ENCODE peak calls at places on chromosome 3, in four cellular contexts. U is adrenal gland, L is endodermal cell, Z is pancreas. D is an unnamed sample.

GRCh38 chr3:179760944-179761343 is 108.1 kb downstream of the USP13 start:
- DNase-seq in U (peak), Z (no peak), L (no peak), D (no peak)

GRCh38 chr3:10757021-10757820 is 58.8 kb upstream of the SLC6A11 start:
- DNase-seq in L (no peak), Z (no peak), U (no peak), D (no peak)

GRCh38 chr3:46527239-46527638 is 29.5 kb downstream of the RTP3 start:
- DNase-seq in L (no peak), Z (no peak), U (no peak), D (no peak)

GRCh38 chr3:101131767-101132166 is 138.5 kb upstream of the ABI3BP start:
- DNase-seq in Z (no peak), U (no peak), L (no peak), D (no peak)

GRCh38 chr3:112639451-112640332 is 1.3 kb downstream of the CCDC80 start:
- DNase-seq in U (no peak), Z (peak), L (no peak), D (no peak)

GRCh38 chr3:126259411-126260391 is 79.3 kb upstream of the ALDH1L1 start:
- DNase-seq in Z (peak), L (peak), U (peak), D (no peak)

GRCh38 chr3:55879901-55880331 is 392.8 kb upstream of the WNT5A start:
- DNase-seq in Z (no peak), U (no peak), L (no peak), D (no peak)

GRCh38 chr3:94412966-94413720 is 350.3 kb downstream of the NSUN3 start:
- DNase-seq in U (no peak), L (peak), Z (no peak), D (no peak)

GRCh38 chr3:121662742-121663141 is 2.0 kb upstream of the HCLS1 start:
- DNase-seq in Z (no peak), U (no peak), L (no peak), D (no peak)

GRCh38 chr3:14598143-14598569 is 53.4 kb upstream of the CCDC174 start:
- DNase-seq in U (peak), Z (no peak), L (peak), D (no peak)

GRCh38 chr3:122530164-122530563 is 15.4 kb upstream of the KPNA1 start:
- DNase-seq in U (no peak), Z (no peak), L (no peak), D (no peak)

GRCh38 chr3:183538475-183538874 is 17.0 kb downstream of the KLHL6 start:
- DNase-seq in Z (no peak), L (no peak), U (no peak), D (no peak)

GRCh38 chr3:94299741-94300140 is 236.9 kb downstream of the NSUN3 start:
- DNase-seq in U (no peak), L (no peak), Z (no peak), D (no peak)

GRCh38 chr3:175743733-175744400 is 884.7 kb downstream of the NAALADL2 start:
- DNase-seq in U (no peak), Z (no peak), L (no peak), D (no peak)

DNA sequence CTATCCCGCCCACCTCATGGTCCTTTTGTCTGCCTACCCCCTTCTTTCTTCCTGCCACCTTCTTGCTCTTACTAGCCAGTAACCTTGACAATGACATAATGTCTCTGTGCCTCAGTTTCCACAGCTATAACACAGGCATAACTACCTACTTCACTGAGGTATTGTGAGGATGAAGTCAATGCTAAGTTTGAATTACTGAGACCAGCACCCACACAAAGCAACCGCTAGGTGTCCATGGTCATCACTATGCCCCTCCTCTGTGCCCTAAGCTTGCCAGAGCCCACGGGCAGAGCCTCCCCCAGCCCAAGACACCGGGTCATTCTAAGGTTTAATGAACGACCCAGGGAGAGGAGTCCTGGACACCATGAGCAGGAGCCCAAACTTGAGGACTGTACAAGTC is 101.6 kb downstream of the OXNAD1 start:
- DNase-seq in Z (no peak), U (no peak), L (no peak), D (no peak)
- H3K27ac ChIP-seq in Z (no peak), U (no peak), L (no peak), D (no peak)

GRCh38 chr3:133943639-133944131 is 48.0 kb upstream of the RAB6B start:
- DNase-seq in Z (no peak), U (no peak), L (peak), D (no peak)

GRCh38 chr3:133942761-133943535 is 47.3 kb upstream of the RAB6B start:
- DNase-seq in Z (no peak), U (no peak), L (peak), D (no peak)

GRCh38 chr3:133944181-133944580 is 48.5 kb upstream of the RAB6B start:
- DNase-seq in L (no peak), Z (no peak), U (no peak), D (no peak)

GRCh38 chr3:133945696-133946095 is 50.0 kb upstream of the RAB6B start:
- DNase-seq in U (no peak), L (no peak), Z (no peak), D (no peak)

DNA sequence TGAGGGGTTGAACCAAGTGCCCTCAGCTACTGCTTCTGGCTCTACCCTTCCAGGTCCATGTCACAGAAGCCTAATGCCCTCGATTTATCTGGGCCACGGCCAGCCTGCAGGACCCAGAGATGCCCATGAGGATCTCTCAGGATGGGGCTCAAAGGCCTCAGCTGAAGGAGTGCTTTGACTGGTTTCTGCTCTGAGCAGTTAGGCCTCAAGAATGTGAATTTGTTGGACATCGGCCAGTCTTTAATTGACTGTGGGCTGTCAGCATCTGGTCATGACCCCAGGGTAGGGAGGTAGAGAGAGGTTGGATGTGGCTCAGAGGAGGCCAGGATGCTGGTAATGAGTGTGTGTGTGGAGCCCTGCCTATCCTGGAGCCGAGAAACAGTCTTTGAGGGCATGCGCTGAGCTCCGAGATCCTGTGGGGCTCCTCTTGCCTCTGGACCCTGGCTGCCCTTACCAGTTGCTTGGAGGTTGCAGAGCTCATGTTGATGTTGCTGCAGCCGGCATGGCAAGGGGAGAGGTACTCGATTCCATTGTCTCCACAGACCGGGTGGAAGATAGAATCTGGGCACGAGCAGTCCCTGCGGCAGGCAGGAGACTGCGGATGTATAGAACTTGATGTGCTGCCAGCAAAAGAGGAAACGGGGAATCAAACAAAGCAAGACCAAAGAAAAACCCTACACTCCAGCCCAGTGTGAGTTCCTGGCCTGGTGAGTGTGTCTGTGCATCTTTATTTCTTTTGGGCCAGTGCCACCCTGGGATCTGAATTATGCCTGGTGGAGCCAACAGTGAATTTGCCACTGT is 49.2 kb upstream of the RAB6B start:
- DNase-seq in L (peak), U (no peak), Z (no peak), D (peak)
- H3K27ac ChIP-seq in L (no peak), U (peak), Z (no peak), D (peak)

DNA sequence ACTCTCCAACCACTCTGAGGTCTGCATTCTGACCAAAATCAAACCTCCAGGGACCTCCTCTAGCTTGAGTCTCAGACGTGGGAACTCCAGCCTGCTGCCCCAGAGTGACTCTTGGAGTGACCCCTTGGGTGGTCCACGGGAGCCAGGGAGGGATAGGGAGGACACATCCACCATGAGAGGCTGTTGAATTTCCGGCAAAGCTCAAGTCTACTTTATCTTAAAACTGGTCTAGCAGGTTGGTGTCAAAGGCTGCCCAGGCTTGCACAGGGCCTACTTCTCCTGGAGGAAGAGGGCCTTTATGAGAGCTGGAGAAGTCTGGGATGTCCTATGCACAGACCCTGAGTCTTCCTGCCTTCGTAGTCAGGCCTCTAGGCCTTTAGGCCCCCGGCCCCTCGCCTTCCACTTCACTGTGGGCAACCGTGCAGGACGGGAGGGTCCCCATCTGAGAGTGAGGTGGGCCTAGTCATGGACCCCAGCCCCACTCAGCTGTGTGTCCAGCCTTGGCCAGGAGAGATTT is 8.8 kb downstream of the CISH start:
- DNase-seq in Z (peak), L (no peak), U (peak), D (no peak)
- H3K27ac ChIP-seq in Z (peak), L (no peak), U (peak), D (peak)

GRCh38 chr3:155197786-155198185 is 95.7 kb downstream of the STRIT1 start:
- DNase-seq in L (no peak), U (no peak), Z (no peak), D (no peak)
- H3K27ac ChIP-seq in L (no peak), U (no peak), Z (no peak), D (no peak)

GRCh38 chr3:62159056-62159455 is 214.3 kb downstream of the FEZF2 start:
- DNase-seq in U (peak), L (no peak), Z (no peak), D (no peak)

GRCh38 chr3:62164746-62165145 is 208.6 kb downstream of the FEZF2 start:
- DNase-seq in U (no peak), Z (no peak), L (no peak), D (no peak)

GRCh38 chr3:62159693-62160092 is 213.7 kb downstream of the FEZF2 start:
- DNase-seq in U (peak), L (no peak), Z (no peak), D (peak)

GRCh38 chr3:62164196-62164595 is 209.2 kb downstream of the FEZF2 start:
- DNase-seq in U (no peak), L (no peak), Z (no peak), D (no peak)

GRCh38 chr3:62161306-62161705 is 212.0 kb downstream of the FEZF2 start:
- DNase-seq in Z (no peak), L (no peak), U (peak), D (no peak)
- H3K27ac ChIP-seq in Z (no peak), L (no peak), U (peak), D (no peak)

GRCh38 chr3:11810276-11810675 is 36.4 kb downstream of the TAMM41 start:
- DNase-seq in L (no peak), U (no peak), Z (no peak), D (no peak)
- H3K27ac ChIP-seq in L (no peak), U (no peak), Z (no peak), D (no peak)

GRCh38 chr3:197083486-197083885 is 53.9 kb upstream of the MELTF start:
- DNase-seq in L (no peak), Z (no peak), U (peak), D (no peak)
- H3K27ac ChIP-seq in L (no peak), Z (no peak), U (no peak), D (no peak)

DNA sequence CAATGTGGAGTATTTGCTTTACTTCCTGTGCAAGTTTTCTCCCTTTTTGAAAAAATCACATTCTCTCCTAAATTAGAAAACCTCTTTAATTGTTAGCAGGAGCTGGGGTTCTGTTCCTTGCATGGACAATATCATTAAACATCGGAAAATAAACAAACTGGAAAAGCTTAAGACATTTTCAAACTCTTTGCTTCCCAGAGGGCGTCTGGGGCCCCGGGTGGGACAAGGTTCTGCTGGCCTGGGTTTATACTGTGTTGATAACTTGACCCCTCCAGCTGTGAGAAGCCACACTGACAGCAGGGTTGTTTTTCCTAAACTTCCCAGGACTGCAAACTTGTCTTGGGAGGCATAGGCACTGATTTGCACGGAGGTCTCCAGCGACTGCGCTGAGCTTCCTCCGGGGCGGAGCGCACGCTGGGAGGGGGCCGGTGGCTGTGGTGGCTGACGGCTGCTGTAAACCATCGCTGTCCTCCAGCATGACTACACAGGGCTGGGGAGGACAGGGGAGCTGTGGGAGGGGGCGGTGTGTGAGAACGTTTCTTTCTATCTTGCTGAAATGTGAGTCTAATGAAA is 40.7 kb upstream of the VPS8 start:
- DNase-seq in L (no peak), U (no peak), Z (no peak), D (no peak)
- H3K27ac ChIP-seq in L (peak), U (no peak), Z (no peak), D (no peak)

GRCh38 chr3:197493049-197493448 is 62.7 kb downstream of the BDH1 start:
- DNase-seq in Z (no peak), L (no peak), U (no peak), D (no peak)
- H3K27ac ChIP-seq in Z (no peak), L (no peak), U (no peak), D (no peak)